ENCODE peak calls at places on chromosomes 3 and 15, in four cellular contexts. O is brain microvascular endothelial cell, F is foreskin fibroblast, S is upper lobe of right lung. I is an unnamed sample.

GRCh38 chr15:86751116-86751515 is 671.4 kb downstream of the AGBL1 start:
- DNase-seq in O (no peak), F (no peak), S (no peak), I (no peak)

GRCh38 chr3:72203613-72204349 is 418.8 kb upstream of the PROK2 start:
- DNase-seq in O (no peak), F (no peak), S (no peak), I (no peak)

GRCh38 chr3:148309390-148310035 is 388.2 kb upstream of the AGTR1 start:
- DNase-seq in O (peak; percentile 55), F (peak; percentile 73), S (no peak), I (no peak)

GRCh38 chr3:40308725-40309438 is 625 bp upstream of the EIF1B start:
- DNase-seq in O (no peak), F (no peak), S (no peak), I (no peak)

GRCh38 chr3:190101320-190102117 is 19.2 kb downstream of the P3H2 start:
- DNase-seq in O (peak; percentile 73), F (peak; percentile 58), S (no peak), I (no peak)

GRCh38 chr3:115239717-115240116 is 92.6 kb upstream of the ZBTB20 start:
- DNase-seq in O (peak; percentile 99), F (peak; percentile 97), S (no peak), I (peak; percentile 83)

GRCh38 chr15:29731865-29732264 is 90.4 kb downstream of the TJP1 start:
- DNase-seq in O (no peak), F (no peak), S (no peak), I (no peak)

GRCh38 chr3:124504332-124505059 is 225.8 kb upstream of the UMPS start:
- DNase-seq in O (no peak), F (peak; percentile 12), S (peak; percentile 66), I (peak; percentile 86)

GRCh38 chr3:141618511-141618910 is 119.6 kb upstream of the RNF7 start:
- DNase-seq in O (no peak), F (peak; percentile 24), S (no peak), I (no peak)

GRCh38 chr3:151926956-151927355 is 53.5 kb downstream of the SUCNR1 start:
- DNase-seq in O (peak; percentile 63), F (peak; percentile 86), S (no peak), I (no peak)

GRCh38 chr15:79434361-79434760 is 2.2 kb downstream of the MINAR1 start:
- DNase-seq in O (no peak), F (no peak), S (no peak), I (no peak)

GRCh38 chr3:131447349-131447748 is 55.4 kb downstream of the MRPL3 start:
- DNase-seq in O (no peak), F (no peak), S (no peak), I (no peak)

GRCh38 chr15:44038801-44039200 is 156.3 kb downstream of the FRMD5 start:
- DNase-seq in O (peak; percentile 25), F (peak; percentile 13), S (no peak), I (no peak)

GRCh38 chr3:170144437-170144843 is 37.1 kb downstream of the PHC3 start:
- DNase-seq in O (no peak), F (no peak), S (no peak), I (no peak)

GRCh38 chr3:127693336-127693843 is 20.6 kb downstream of the ABTB1 start:
- DNase-seq in O (no peak), F (no peak), S (peak; percentile 30), I (no peak)

GRCh38 chr15:43293402-43293801 is 26.7 kb upstream of the TGM5 start:
- DNase-seq in O (no peak), F (no peak), S (no peak), I (no peak)

GRCh38 chr15:73959012-73959581 is 32.8 kb downstream of the LOXL1 start:
- DNase-seq in O (no peak), F (peak; percentile 66), S (no peak), I (peak; percentile 45)

GRCh38 chr3:77055841-77056341 is 16.0 kb downstream of the ROBO2 start:
- DNase-seq in O (no peak), F (no peak), S (no peak), I (no peak)

GRCh38 chr15:75832114-75832513 is 11.1 kb upstream of the UBE2Q2 start:
- DNase-seq in O (no peak), F (no peak), S (no peak), I (no peak)

GRCh38 chr3:48222616-48223513 is at the start of gene CAMP:
- DNase-seq in O (no peak), F (peak; percentile 74), S (peak; percentile 93), I (no peak)

GRCh38 chr3:87161486-87161885 is 65.6 kb upstream of the CHMP2B start:
- DNase-seq in O (no peak), F (no peak), S (no peak), I (no peak)

GRCh38 chr3:52237659-52238172 is 1.2 kb downstream of the TWF2 start:
- DNase-seq in O (peak; percentile 81), F (peak; percentile 96), S (peak; percentile 86), I (peak; percentile 89)

GRCh38 chr3:27686642-27687041 is 35.5 kb downstream of the EOMES start:
- DNase-seq in O (peak; percentile 92), F (peak; percentile 87), S (no peak), I (no peak)

GRCh38 chr3:155859859-155860258 is 5.6 kb upstream of the SLC33A1 start:
- DNase-seq in O (no peak), F (peak; percentile 46), S (no peak), I (no peak)

GRCh38 chr15:66924889-66925288 is 140.5 kb upstream of the SMAD3 start:
- DNase-seq in O (no peak), F (no peak), S (no peak), I (no peak)

GRCh38 chr15:66922608-66923007 is 142.8 kb upstream of the SMAD3 start:
- DNase-seq in O (no peak), F (no peak), S (no peak), I (no peak)

GRCh38 chr15:66925721-66926120 is 139.7 kb upstream of the SMAD3 start:
- DNase-seq in O (no peak), F (no peak), S (no peak), I (no peak)

GRCh38 chr15:66921319-66921718 is 144.1 kb upstream of the SMAD3 start:
- DNase-seq in O (no peak), F (no peak), S (no peak), I (no peak)

DNA sequence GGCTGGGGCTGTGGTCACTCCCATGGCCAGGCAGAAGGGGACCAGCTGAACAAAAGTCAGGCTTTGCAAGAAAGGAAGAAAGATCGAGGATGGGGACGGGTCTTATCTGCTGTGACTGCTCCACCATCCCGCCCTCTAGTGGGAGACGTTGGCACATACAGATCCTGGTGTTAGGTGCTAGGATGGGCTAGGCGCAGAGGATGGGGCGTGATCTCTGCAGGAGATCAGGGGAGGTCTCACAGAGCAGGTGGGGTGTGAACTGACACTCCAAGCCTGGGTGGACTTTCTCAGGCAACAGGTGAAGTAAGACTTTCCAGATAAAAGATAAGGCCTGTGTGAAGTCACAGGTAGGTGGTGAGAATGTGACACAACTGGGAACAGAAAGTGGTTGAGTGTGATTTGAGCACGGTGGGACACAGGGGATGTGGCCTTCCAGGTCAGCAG is 141.9 kb upstream of the SMAD3 start:
- DNase-seq in O (no peak), F (peak; percentile 21), S (no peak), I (no peak)
- TF ChIP-seq CTCF in O (peak; percentile 78), F (peak; percentile 30), S (peak; percentile 32), I (no peak)

GRCh38 chr15:69558138-69558409 is 105.5 kb downstream of the RPLP1 start:
- DNase-seq in O (no peak), F (no peak), S (no peak), I (no peak)

GRCh38 chr15:69561071-69561784 is 108.6 kb downstream of the RPLP1 start:
- DNase-seq in O (no peak), F (no peak), S (no peak), I (no peak)

GRCh38 chr15:69562097-69562496 is 109.5 kb downstream of the RPLP1 start:
- DNase-seq in O (no peak), F (no peak), S (no peak), I (no peak)

GRCh38 chr15:69557340-69558137 is 104.9 kb downstream of the RPLP1 start:
- DNase-seq in O (peak; percentile 86), F (peak; percentile 94), S (no peak), I (no peak)

DNA sequence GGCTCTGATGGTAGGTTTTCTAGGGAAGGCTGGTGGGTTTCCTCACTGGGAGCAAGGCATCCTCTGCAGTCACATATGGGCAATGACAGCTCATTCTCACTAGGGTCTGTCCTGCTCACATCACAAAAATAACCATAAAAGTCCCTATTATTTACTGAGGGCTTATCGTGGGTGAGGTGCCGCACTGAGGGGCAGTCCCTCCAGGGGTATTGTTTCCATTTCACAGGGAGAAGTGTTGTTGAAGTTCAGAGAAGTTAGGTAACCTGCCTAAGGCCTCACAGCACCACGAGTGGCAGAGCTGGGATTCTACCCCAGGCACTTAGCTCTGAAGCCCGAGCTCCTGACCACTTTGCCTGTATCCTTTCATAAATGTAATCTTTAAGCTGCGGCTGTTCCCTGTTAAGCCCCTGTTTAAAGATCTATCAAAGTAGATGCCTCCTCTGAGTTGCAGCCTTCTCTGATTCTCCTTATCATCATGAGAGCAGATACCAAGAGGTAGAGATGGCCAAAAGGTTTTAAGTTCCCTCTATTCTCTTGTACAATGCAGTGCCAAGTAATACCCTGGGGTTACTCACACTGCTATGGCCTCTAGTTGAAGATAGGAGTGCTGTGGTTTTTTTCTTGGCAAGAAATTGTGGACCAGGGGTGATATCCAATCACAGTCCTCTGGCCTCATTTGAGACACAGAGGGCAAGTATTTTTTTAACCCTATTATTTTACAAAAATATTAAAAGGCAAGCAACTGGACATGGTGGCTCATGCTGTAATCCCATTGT is 107.0 kb downstream of the RPLP1 start:
- DNase-seq in O (no peak), F (no peak), S (no peak), I (no peak)
- TF ChIP-seq CTCF in O (no peak), F (no peak), S (no peak), I (no peak)

DNA sequence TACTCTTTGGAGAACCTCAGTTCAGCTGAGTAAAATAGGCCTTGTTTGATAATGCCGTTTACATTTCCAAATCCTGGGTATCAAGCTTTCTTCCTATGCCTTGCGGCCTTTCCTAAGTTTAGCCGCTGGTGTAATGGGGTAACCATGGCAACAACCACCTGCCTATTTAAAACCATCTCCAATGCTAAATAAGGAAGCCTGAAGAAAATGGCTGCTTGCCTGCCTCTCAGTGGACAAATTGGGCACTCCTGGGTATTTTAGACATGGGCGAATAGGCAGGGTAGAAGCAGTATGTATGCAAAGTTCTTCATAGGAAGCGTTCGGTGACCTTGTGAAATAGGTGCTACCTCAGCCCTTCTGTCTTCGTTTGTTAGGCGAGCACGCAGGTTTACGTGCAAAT is 122.7 kb downstream of the DGKG start:
- DNase-seq in O (no peak), F (no peak), S (no peak), I (peak; percentile 41)
- TF ChIP-seq CTCF in O (no peak), F (no peak), S (no peak), I (no peak)

DNA sequence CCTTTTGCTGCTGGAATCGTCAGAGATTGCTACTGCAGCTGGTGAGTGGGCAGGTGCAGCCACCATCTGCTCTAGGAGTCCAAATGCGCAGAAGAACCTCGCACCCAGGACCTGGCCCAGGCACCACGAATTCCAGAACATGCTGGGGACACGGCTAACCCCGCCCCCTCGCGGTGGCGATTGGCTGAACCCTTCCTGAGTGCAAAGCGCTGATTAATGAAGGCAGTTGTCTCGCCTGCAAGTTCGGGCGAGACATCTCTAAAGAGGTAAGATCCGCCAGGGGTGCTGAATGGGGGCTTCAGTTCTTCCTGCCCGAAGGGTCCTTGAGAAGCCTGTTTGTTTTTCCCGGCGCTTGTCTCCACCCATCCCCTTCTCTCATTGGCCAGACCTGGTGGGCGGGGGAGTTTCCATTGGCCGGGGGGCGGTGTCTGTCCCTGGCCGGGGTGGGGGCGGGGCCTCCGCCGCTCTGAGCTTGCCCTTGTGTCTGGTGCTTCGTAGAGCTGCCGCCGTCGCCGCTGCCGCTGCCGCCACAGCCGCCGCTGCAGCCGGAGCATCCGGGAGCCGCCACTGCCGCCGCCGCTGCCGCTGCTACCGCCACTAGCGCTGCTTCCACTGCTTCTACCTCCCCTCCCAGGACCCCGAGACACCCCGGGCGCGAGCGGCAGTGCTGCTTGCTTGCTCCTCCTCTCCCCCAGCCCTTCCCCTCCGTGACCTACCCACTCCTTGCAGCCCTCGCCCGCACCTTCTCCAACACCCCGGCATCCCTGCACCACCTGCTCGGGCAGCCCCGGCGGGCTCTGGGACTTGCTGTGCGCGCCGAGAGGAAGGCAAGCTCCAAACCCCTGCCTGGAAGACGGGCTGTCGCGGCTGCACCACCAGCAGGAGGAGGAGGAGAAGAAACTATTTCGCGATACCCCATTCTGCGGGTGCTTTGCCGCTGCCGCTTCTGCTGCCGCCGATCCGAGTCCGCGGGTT is at the start of gene CADM2:
- DNase-seq in O (peak; percentile 84), F (peak; percentile 94), S (peak; percentile 93), I (peak; percentile 93)
- TF ChIP-seq CTCF in O (peak; percentile 44), F (no peak), S (no peak), I (peak; percentile 15)

I was measured in coronary artery.